ENCODE peak calls at places on chromosomes 3 and 15, in six cellular contexts. O is IMR-90, B is H9, L is neuronal stem cell, U is mesendoderm, R is mesenchymal stem cell. A is an unnamed sample.

GRCh38 chr3:197013989-197014388 is 15.6 kb downstream of the MELTF start:
- DNase-seq in O (no peak), B (no peak), L (no peak), U (no peak), R (no peak), A (no peak)

GRCh38 chr3:43473737-43474136 is 148.1 kb downstream of the ANO10 start:
- DNase-seq in O (no peak), B (no peak), L (no peak), U (no peak), R (no peak), A (peak; percentile 6)

GRCh38 chr3:130925628-130926027 is 31.7 kb downstream of the ATP2C1 start:
- DNase-seq in O (no peak), B (no peak), L (no peak), U (no peak), R (no peak), A (no peak)

GRCh38 chr15:47965297-47965696 is 155.5 kb upstream of the SLC24A5 start:
- DNase-seq in O (no peak), B (peak; percentile 36), L (no peak), U (peak; percentile 51), R (no peak), A (no peak)

GRCh38 chr3:177615015-177615414 is 417.7 kb upstream of the TBL1XR1 start:
- DNase-seq in O (peak; percentile 97), B (no peak), L (no peak), U (no peak), R (peak; percentile 56), A (peak; percentile 21)

GRCh38 chr15:47652213-47652852 is 65.0 kb upstream of the SEMA6D start:
- DNase-seq in O (no peak), B (no peak), L (no peak), U (no peak), R (no peak), A (no peak)

GRCh38 chr3:2921903-2922302 is 188.3 kb downstream of the IL5RA start:
- DNase-seq in O (no peak), B (no peak), L (no peak), U (peak; percentile 29), R (peak; percentile 53), A (no peak)

GRCh38 chr3:47824541-47825473 is 21.9 kb downstream of the DHX30 start:
- DNase-seq in O (peak; percentile 83), B (peak; percentile 90), L (peak; percentile 80), U (peak; percentile 94), R (peak; percentile 85), A (peak; percentile 90)

GRCh38 chr3:72448858-72449257 is 399.4 kb downstream of the SHQ1 start:
- DNase-seq in O (no peak), B (no peak), L (no peak), U (no peak), R (peak; percentile 42), A (no peak)

GRCh38 chr3:112074616-112075497 is 11.3 kb upstream of the C3orf52 start:
- DNase-seq in O (peak; percentile 97), B (peak; percentile 44), L (no peak), U (peak; percentile 90), R (peak; percentile 93), A (peak; percentile 96)

GRCh38 chr3:61537366-61537765 is 24.0 kb upstream of the PTPRG start:
- DNase-seq in O (no peak), B (peak; percentile 52), L (no peak), U (peak; percentile 74), R (peak; percentile 28), A (no peak)

GRCh38 chr15:68731318-68731897 is 89.3 kb downstream of the ANP32A start:
- DNase-seq in O (no peak), B (no peak), L (no peak), U (peak; percentile 72), R (no peak), A (no peak)

GRCh38 chr3:13587442-13587841 is 38.5 kb downstream of the FBLN2 start:
- DNase-seq in O (no peak), B (no peak), L (no peak), U (peak; percentile 48), R (no peak), A (no peak)

GRCh38 chr3:101036213-101036618 is 43.0 kb upstream of the ABI3BP start:
- DNase-seq in O (peak; percentile 96), B (peak; percentile 30), L (peak; percentile 4), U (peak; percentile 93), R (peak; percentile 84), A (peak; percentile 91)

GRCh38 chr3:192090586-192090985 is 629.6 kb downstream of the PYDC2 start:
- DNase-seq in O (no peak), B (peak; percentile 49), L (no peak), U (peak; percentile 40), R (no peak), A (peak; percentile 10)

DNA sequence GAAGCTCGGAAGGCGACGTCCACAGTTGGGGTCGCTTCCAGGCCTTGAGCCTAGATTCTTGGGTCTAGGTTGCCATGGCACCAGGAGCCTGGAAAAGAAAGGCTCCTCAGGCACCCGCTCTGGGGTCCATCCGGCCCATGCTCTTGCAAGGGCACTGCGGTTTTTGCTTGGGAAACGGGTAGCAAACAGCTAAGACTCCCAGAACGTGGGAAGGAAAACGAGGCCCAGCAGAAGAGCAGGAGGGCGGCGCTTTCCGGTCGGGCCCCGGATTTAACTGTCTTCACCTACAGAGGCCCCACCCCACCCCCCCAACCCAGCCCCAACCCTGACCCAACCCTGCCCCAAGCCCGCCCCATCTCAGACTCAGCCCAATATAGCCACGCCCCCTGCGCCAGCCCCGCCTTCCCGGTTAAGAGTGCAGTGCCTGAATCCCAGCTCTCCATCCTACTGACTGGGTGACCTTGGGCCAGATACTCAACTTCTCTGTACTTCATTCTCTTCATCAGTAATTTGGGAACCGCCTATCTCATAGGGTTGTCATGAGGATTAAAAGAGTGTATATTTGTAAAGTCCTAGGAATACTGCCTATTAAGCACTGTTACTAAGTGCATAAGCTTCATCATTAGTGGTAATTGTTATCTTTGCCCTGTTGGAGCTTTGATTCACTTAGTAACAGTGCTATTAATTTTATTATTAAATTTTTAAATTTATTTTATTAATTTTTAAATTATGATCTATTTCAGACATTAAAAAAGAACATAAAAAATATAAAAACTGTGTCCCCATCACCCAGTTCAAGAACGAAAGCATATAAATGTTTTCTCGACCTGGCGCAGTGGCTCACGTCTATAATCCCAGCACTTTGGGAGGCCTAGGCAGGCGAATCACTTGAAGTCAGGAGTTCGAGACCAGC is 28.4 kb upstream of the SMAD6 start:
- DNase-seq in O (no peak), B (peak; percentile 94), L (peak; percentile 60), U (peak; percentile 93), R (peak; percentile 60), A (peak; percentile 29)
- H2BK5ac ChIP-seq in O (no peak overlapping the region), B (no peak overlapping the region), L (no peak overlapping the region), U (no peak overlapping the region), R (no peak overlapping the region), A (peak overlapping the region; percentile 0)

DNA sequence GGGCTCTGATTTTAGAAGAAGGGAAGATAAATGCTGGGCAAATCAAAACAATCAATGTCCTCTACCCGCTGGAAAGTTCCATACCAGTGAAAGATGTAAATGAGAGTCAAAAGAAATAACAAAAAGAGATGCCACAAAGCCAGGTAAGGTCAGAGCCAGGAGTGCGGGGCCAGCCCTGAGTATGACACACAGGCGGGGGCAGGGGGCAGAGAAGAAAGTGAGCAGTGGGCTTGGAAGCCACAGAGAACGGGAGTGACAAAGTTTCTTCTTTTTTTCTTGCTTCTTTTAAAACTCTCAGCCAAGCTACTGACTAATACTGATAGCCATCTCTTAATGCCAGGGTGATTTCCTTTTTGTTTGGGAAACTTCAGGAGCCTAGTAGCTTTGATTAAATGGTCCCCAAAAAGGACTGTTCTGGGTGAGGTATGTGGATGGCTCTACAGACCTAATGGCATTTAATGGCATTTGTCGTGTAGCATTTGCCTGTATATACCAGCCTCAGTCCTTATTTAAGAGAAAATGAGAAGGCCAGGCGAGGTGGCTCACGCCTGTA is 23.1 kb upstream of the TSEN2 start:
- DNase-seq in O (no peak), B (no peak), L (no peak), U (no peak), R (no peak), A (peak; percentile 37)
- H3K27ac ChIP-seq in O (no peak overlapping the region), B (no peak overlapping the region), L (no peak overlapping the region), U (no peak overlapping the region), R (no peak overlapping the region), A (no peak overlapping the region)

DNA sequence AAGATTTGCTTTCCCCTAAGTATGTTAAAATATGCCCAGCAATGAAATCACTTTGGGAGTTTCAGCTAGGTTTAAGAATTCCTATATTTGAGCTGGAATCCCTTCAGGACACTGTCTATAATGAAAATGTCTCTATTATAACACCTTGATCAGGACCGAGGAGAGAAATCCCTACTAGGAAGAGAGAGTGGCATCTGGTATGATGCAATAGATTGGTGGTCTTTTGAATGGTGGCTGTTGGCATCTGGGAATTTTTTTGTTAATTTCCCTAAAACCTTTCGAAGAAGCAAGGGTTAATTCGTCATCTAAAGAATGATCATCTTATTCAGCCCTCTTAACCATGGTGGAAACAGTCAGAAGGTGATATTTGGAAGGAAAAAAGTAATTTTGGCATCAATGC is 43.0 kb downstream of the TIGIT start:
- DNase-seq in O (no peak), B (no peak), L (no peak), U (no peak), R (no peak), A (no peak)
- H3K4ac ChIP-seq in O (no peak overlapping the region), B (no peak overlapping the region), L (no peak overlapping the region), U (no peak overlapping the region), R (no peak overlapping the region), A (no peak overlapping the region)

GRCh38 chr15:99436472-99437314 is 129.1 kb upstream of the MEF2A start:
- DNase-seq in O (no peak), B (no peak), L (no peak), U (no peak), R (no peak), A (no peak)
- H2BK5ac ChIP-seq in O (no peak overlapping the region), B (no peak overlapping the region), L (peak overlapping the region; percentile 69), U (no peak overlapping the region), R (no peak overlapping the region), A (no peak overlapping the region)

GRCh38 chr3:157282261-157283191 is 122.6 kb upstream of the CCNL1 start:
- DNase-seq in O (peak; percentile 93), B (no peak), L (no peak), U (no peak), R (peak; percentile 83), A (peak; percentile 31)
- H3K27ac ChIP-seq in O (peak overlapping the region; percentile 18), B (no peak overlapping the region), L (no peak overlapping the region), U (no peak overlapping the region), R (no peak overlapping the region), A (no peak overlapping the region)

DNA sequence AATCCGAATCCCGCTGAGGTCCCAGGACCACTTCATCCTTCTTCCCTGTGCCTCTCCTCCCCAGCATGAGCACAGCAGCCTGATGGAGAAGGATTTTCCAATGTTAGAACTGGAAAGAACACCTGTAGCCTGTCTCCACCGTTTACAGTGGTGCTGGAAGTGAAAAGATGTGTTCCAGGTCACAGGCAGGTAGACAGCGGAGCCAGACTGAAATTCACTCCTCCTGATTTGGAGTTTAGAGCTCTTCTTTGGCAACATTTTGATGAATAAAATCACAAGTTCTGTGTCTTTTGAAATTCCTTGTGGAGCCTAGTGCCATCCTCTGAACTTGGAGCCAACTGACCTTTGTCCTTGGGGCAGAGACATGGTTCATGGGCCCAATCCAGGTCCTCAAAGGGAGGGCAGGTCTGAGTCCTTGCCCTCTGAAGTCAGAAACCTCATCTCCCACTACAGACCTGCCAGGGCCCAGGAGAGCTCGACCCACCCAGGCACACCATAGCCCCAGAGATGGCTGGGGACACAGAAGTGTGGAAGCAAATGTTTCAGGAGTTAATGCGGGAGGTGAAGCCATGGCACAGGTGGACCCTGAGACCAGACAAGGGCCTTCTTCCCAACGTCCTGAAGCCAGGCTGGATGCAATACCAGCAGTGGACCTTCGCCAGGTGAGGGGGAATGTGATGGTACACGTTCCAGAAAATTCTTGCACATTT is at the start of gene RTP3:
- DNase-seq in O (no peak), B (no peak), L (no peak), U (no peak), R (no peak), A (no peak)
- H3K4ac ChIP-seq in O (peak within 1 kb of the TSS; percentile 100), B (no peak within 1 kb of the TSS), L (no peak within 1 kb of the TSS), U (peak within 1 kb of the TSS; percentile 1), R (no peak within 1 kb of the TSS), A (no peak within 1 kb of the TSS)

A was measured in trophoblast cell.